ENCODE peak calls at places on chromosome 7, in five cellular contexts. S is left colon, G is nephron progenitor cell, F is endothelial cell, W is H7. C is an unnamed sample.

GRCh38 chr7:55387062-55387965 is 22.2 kb downstream of the LANCL2 start:
- DNase-seq in S (no peak), G (no peak), F (no peak), W (no peak), C (no peak)

GRCh38 chr7:136868496-136869005 is at the start of gene CHRM2:
- DNase-seq in S (no peak), G (peak), F (peak), W (peak), C (no peak)

GRCh38 chr7:51354897-51355296 is 38.3 kb upstream of the COBL start:
- DNase-seq in S (no peak), G (no peak), F (no peak), W (peak), C (no peak)

GRCh38 chr7:30726296-30727006 is 25.5 kb upstream of the INMT start:
- DNase-seq in S (no peak), G (no peak), F (no peak), W (no peak), C (no peak)

GRCh38 chr7:124801330-124801895 is 35.8 kb upstream of the GPR37 start:
- DNase-seq in S (no peak), G (no peak), F (no peak), W (no peak), C (no peak)

GRCh38 chr7:41121228-41121627 is 581.7 kb downstream of the INHBA start:
- DNase-seq in S (no peak), G (no peak), F (no peak), W (no peak), C (no peak)

GRCh38 chr7:150949971-150950491 is 28.1 kb downstream of the KCNH2 start:
- DNase-seq in S (no peak), G (no peak), F (no peak), W (peak), C (no peak)

GRCh38 chr7:124497209-124497608 is 268.4 kb downstream of the GPR37 start:
- DNase-seq in S (no peak), G (no peak), F (no peak), W (no peak), C (no peak)

GRCh38 chr7:121395494-121395960 is 581 bp downstream of the FAM3C start:
- DNase-seq in S (peak), G (no peak), F (no peak), W (no peak), C (no peak)